ENCODE peak calls at places on chromosome 11, in six cellular contexts. P, I, Z, J, D and W are unnamed samples. For H3K4me1, the result is how much of the 10 kb centered on the place peaks cover.

GRCh38 chr11:74720596-74721478 is 10.4 kb downstream of the CHRDL2 start:
- DNase-seq in P (no peak), Z (peak), I (no peak), D (no peak), J (peak), W (peak)

GRCh38 chr11:12815150-12815523 is 140.9 kb downstream of the TEAD1 start:
- DNase-seq in P (no peak), D (no peak), Z (no peak), I (no peak), J (no peak), W (no peak)

GRCh38 chr11:123556633-123557032 is 97.8 kb downstream of the SCN3B start:
- DNase-seq in P (no peak), Z (no peak), D (no peak), I (no peak), J (no peak), W (no peak)

GRCh38 chr11:120062561-120062930 is 75.4 kb downstream of the TRIM29 start:
- DNase-seq in D (no peak), P (no peak), Z (no peak), I (no peak), J (no peak), W (no peak)

GRCh38 chr11:34243620-34244493 is 114.0 kb downstream of the ABTB2 start:
- DNase-seq in I (peak), Z (peak), J (no peak), D (peak), P (no peak), W (peak)

GRCh38 chr11:71298761-71299181 is 46.4 kb upstream of the SHANK2 start:
- DNase-seq in P (no peak), I (peak), J (peak), D (no peak), Z (no peak), W (peak)

GRCh38 chr11:69400140-69400539 is 81.3 kb upstream of the LINC01488 start:
- DNase-seq in D (no peak), I (no peak), P (no peak), J (no peak), Z (no peak), W (no peak)

GRCh38 chr11:18264677-18265542 is 1.2 kb upstream of the SAA1 start:
- DNase-seq in D (no peak), P (no peak), J (no peak), I (no peak), Z (no peak), W (no peak)

GRCh38 chr11:128420943-128421342 is 166.4 kb downstream of the ETS1 start:
- DNase-seq in D (no peak), I (no peak), P (no peak), J (no peak), Z (peak), W (no peak)

GRCh38 chr11:37504066-37504611 is 906.1 kb upstream of the RAG2 start:
- DNase-seq in P (no peak), D (peak), J (no peak), Z (peak), I (peak), W (no peak)

GRCh38 chr11:2507945-2508749 is 63.3 kb downstream of the KCNQ1 start:
- DNase-seq in D (no peak), I (peak), J (peak), Z (no peak), P (no peak), W (peak)

GRCh38 chr11:76788661-76789442 is 5.7 kb downstream of the TSKU start:
- DNase-seq in I (peak), Z (no peak), D (peak), J (no peak), P (no peak), W (peak)

GRCh38 chr11:5620606-5621521 is 3.9 kb upstream of the TRIM34 start:
- DNase-seq in Z (peak), I (peak), P (no peak), D (peak), J (no peak), W (peak)

GRCh38 chr11:116037851-116038250 is 533.6 kb upstream of the CADM1 start:
- DNase-seq in I (no peak), P (no peak), J (no peak), D (no peak), Z (no peak), W (no peak)

GRCh38 chr11:95734009-95734572 is 55.5 kb downstream of the FAM76B start:
- DNase-seq in D (no peak), J (no peak), Z (no peak), I (no peak), P (no peak), W (no peak)

GRCh38 chr11:107665016-107665415 is 46.8 kb downstream of the SLN start:
- DNase-seq in Z (peak), D (peak), P (no peak), J (no peak), I (no peak), W (no peak)

GRCh38 chr11:96075532-96075959 is 151.6 kb upstream of the MTMR2 start:
- DNase-seq in J (no peak), Z (no peak), P (no peak), I (no peak), D (peak), W (no peak)

GRCh38 chr11:107624983-107625779 is 34.2 kb downstream of the ELMOD1 start:
- DNase-seq in J (no peak), I (no peak), P (no peak), Z (no peak), D (no peak), W (no peak)

GRCh38 chr11:1203505-1204271 is 19.2 kb upstream of the MUC5B start:
- DNase-seq in P (no peak), D (no peak), I (peak), J (no peak), Z (no peak), W (no peak)

GRCh38 chr11:2687782-2688191 is 12.0 kb downstream of the KCNQ1OT1 start:
- DNase-seq in I (peak), J (no peak), P (no peak), D (no peak), Z (no peak), W (no peak)

GRCh38 chr11:126072141-126072741 is 9.6 kb upstream of the CDON start:
- DNase-seq in J (no peak), D (no peak), I (no peak), P (no peak), Z (no peak), W (no peak)

GRCh38 chr11:28257761-28258160 is 149.6 kb downstream of the METTL15 start:
- DNase-seq in D (no peak), P (no peak), Z (no peak), I (no peak), J (no peak), W (no peak)

GRCh38 chr11:1017269-1018005 is 19.1 kb downstream of the MUC6 start:
- DNase-seq in P (peak), Z (no peak), I (no peak), D (peak), J (no peak), W (peak)

GRCh38 chr11:95327273-95327948 is 96.4 kb upstream of the SESN3 start:
- DNase-seq in Z (no peak), D (peak), P (no peak), I (no peak), J (no peak), W (no peak)

GRCh38 chr11:1333091-1333772 is 23.8 kb upstream of the TOLLIP start:
- DNase-seq in D (no peak), Z (no peak), I (no peak), J (no peak), P (no peak), W (no peak)

GRCh38 chr11:119449498-119449897 is 26.5 kb upstream of the THY1 start:
- DNase-seq in J (no peak), Z (no peak), P (no peak), I (no peak), D (no peak), W (no peak)

GRCh38 chr11:2789331-2789730 is 89.5 kb upstream of the KCNQ1OT1 start:
- DNase-seq in I (no peak), J (peak), D (no peak), Z (no peak), P (no peak), W (no peak)

GRCh38 chr11:16173798-16174197 is 182.5 kb downstream of the SOX6 start:
- DNase-seq in D (no peak), P (no peak), Z (no peak), I (no peak), J (no peak), W (no peak)

GRCh38 chr11:93849751-93850584 is 450 bp downstream of the VSTM5 start:
- DNase-seq in J (peak), I (peak), D (peak), Z (peak), P (no peak), W (no peak)

GRCh38 chr11:133598879-133599278 is 66.6 kb upstream of the OPCML start:
- DNase-seq in D (no peak), I (no peak), Z (no peak), P (no peak), J (no peak), W (no peak)

GRCh38 chr11:133605493-133605892 is 73.2 kb upstream of the OPCML start:
- DNase-seq in P (no peak), I (no peak), Z (no peak), D (no peak), J (no peak), W (no peak)

GRCh38 chr11:133597236-133597635 is 64.9 kb upstream of the OPCML start:
- DNase-seq in D (no peak), P (no peak), Z (no peak), I (no peak), J (no peak), W (no peak)

GRCh38 chr11:133595998-133596590 is 63.8 kb upstream of the OPCML start:
- DNase-seq in P (no peak), J (no peak), Z (no peak), I (no peak), D (no peak), W (no peak)

DNA sequence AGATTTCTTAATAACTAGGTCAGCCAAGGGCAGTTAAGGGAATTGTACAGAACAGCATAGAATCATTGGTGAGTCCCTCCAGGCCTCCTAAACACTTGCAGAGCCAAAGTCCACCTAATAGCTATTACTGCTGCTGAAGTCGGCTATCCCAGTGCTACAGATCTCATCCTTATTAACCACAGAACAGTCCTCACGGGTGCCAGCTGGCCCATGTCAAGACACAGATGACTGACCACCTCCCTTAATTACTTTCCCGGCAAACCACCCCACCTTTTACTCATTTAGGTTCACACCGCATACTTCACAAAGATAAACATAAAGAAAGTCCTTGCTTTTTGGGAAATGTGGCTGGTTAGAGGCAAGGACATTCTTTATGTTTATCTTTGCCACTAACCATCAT is 68.6 kb upstream of the OPCML start:
- DNase-seq in D (no peak), I (no peak), Z (no peak), P (no peak), J (no peak), W (no peak)
- TF ChIP-seq CTCF in D (no peak), I (no peak), Z (no peak), P (no peak), J (no peak), W (no peak)

DNA sequence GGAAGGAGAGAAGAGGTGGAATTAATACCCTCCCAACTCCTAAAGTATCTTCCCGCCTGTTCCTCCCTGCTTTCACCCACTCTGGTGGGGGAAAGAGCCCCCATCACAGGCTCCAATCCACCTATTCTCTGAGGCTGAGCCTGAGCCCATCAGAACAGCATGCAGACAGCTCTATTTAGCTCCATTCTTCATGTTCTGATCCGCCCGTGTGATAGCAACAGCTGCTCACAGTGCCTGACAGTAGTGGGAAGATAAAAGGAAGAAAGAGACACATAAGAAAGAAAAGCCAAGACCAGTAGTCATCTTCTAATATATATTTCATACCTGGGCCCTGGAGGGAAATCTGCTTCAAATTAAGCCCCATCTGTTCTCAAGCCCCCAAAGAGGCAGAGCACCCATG is 80.3 kb upstream of the AKIP1 start:
- DNase-seq in J (no peak), P (no peak), I (no peak), Z (no peak), D (no peak), W (no peak)
- H3K4me1 ChIP-seq in J (under half), P (under half), I (under half), Z (under half), D (under half), W (under half)

DNA sequence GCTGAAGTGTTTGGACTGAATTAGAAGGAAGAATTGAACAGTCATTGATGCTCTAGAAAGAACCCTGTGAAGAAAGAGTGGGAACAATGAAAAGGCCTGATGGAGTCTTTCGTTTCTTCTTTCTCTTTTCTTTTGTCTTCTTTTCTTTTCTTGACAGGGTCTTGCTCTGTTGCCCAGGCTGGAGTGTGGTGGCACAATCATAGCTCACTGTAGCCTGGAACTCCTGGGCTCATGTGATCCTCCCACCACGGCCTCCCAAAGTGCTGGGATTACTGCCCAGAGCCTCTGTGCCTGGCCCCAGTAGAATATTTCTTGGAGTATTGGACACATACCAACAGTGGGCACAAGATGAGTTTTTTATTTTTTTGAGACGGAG is 1.1 kb downstream of the FEN1 start:
- DNase-seq in J (no peak), Z (no peak), P (no peak), I (no peak), D (no peak), W (no peak)
- H3K4me3 ChIP-seq in J (no peak), Z (peak), P (no peak), I (peak), D (peak), W (no peak)

GRCh38 chr11:132576706-132577105 is 955.6 kb downstream of the OPCML start:
- DNase-seq in J (no peak), Z (peak), P (no peak), I (peak), D (peak), W (no peak)
- TF ChIP-seq CTCF in J (no peak), Z (no peak), P (no peak), I (no peak), D (no peak), W (no peak)

DNA sequence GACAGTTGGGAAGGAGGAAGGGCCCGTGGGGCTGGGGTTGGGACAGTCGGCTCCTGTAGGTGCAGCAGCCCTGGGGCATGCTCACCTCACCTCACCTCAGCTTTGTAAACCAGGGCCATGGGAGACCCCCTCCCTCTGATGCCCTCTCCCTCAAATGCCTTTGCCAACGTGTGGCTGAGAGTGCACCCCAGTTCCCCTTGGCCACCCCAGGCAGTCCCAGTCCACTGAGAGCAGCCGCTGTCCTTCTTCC is 4.2 kb upstream of the NEAT1 start:
- DNase-seq in P (no peak), I (no peak), Z (no peak), J (no peak), D (no peak), W (no peak)
- H3K4me1 ChIP-seq in P (half or more), I (half or more), Z (half or more), J (half or more), D (half or more), W (under half)

GRCh38 chr11:67503119-67504022 is 1.8 kb downstream of the PITPNM1 start:
- DNase-seq in D (no peak), J (no peak), P (no peak), I (peak), Z (no peak), W (no peak)
- H3K4me3 ChIP-seq in D (peak), J (peak), P (peak), I (peak), Z (peak), W (peak)

DNA sequence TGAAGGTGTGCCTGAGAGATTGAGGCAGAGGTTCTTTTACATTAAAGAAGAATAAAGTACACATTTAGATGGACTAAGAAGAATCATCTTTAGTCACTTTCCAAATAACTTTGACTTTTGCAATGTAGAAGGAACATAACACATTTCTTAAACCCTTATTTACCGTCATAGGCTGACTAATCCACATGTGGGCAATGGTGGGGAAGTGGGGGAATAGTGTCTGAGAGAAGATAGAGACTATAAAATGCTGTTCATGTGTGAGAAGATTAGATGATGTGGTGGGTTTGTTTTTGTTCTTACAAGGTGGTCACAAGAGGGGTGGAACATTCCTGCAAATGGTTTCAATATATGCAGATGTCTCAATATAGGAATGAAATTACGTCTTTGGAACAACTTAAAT is 1.8 kb downstream of the MS4A4A start:
- DNase-seq in Z (no peak), P (no peak), I (no peak), J (no peak), D (no peak), W (no peak)
- TF ChIP-seq CTCF in Z (no peak), P (no peak), I (no peak), J (no peak), D (no peak), W (no peak)

GRCh38 chr11:124751741-124752470 is at the start of gene VSIG2:
- DNase-seq in P (no peak), D (no peak), Z (no peak), J (no peak), I (no peak), W (no peak)

GRCh38 chr11:124753207-124753606 is 1.2 kb upstream of the VSIG2 start:
- DNase-seq in P (no peak), Z (no peak), D (no peak), J (no peak), I (no peak), W (no peak)

GRCh38 chr11:124749920-124750319 is 2.1 kb downstream of the VSIG2 start:
- DNase-seq in J (no peak), D (no peak), I (no peak), P (no peak), Z (no peak), W (no peak)

GRCh38 chr11:124752471-124753100 is 531 bp upstream of the VSIG2 start:
- DNase-seq in D (no peak), Z (no peak), P (no peak), I (no peak), J (no peak), W (no peak)

DNA sequence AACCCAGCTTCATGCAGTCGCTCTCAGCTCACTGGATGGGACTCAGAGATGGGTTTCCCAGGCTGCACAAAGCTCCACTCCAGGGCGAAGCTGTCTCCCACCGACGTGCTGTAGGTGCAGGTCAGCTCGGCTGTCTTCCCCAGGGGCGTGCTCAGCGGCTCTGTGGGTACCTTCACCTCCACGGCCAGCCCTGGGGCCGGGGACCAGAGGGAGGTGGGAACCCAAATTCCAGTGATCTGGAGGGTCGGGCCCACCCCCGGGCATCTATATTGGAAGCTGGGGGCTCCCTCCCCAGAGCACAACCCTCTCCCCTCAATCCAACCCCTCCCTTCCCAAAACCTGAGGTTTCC is 689 bp downstream of the VSIG2 start:
- DNase-seq in J (no peak), Z (no peak), D (no peak), I (no peak), P (no peak), W (no peak)
- H3K4me1 ChIP-seq in J (half or more), Z (under half), D (under half), I (under half), P (under half), W (under half)

GRCh38 chr11:9573054-9573774 is at the start of gene WEE1:
- DNase-seq in D (peak), I (peak), Z (peak), J (peak), P (peak), W (peak)

GRCh38 chr11:9574806-9575530 is 1.5 kb downstream of the WEE1 start:
- DNase-seq in J (peak), Z (peak), I (peak), D (peak), P (peak), W (peak)

GRCh38 chr11:9575531-9576240 is 2.2 kb downstream of the WEE1 start:
- DNase-seq in D (peak), I (no peak), J (no peak), P (no peak), Z (no peak), W (no peak)

GRCh38 chr11:9573775-9574555 is 495 bp downstream of the WEE1 start:
- DNase-seq in I (no peak), Z (peak), P (no peak), D (no peak), J (no peak), W (peak)

DNA sequence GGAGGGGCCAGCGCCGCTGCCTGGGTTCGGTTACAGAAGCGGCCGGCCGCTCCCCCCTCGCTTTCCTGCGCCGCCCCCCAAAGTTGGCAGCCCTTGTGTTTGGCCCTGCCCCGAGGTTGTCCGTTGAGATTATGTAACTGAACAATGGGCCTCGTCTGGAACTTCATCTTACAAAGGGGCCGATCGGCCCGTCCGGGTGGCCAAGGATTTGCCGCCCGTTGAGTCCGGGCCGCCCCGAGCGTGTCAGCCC is 1.0 kb downstream of the WEE1 start:
- DNase-seq in P (no peak), I (no peak), J (no peak), D (no peak), Z (peak), W (no peak)
- H3K4me3 ChIP-seq in P (peak), I (peak), J (peak), D (peak), Z (peak), W (peak)